ENCODE peak calls at places on chromosome 10, in nine cellular contexts. Q is breast epithelium; J is tibial nerve; T is fibroblast of mammary gland; X is mammary epithelial cell; S is bronchial epithelial cell; L is CD4-positive, alpha-beta T cell; V is vagina; F is mucosa of descending colon. E is an unnamed sample.

GRCh38 chr10:49552277-49552676 is 13.4 kb upstream of the ERCC6 start:
- DNase-seq in L (no peak), Q (no peak), J (no peak), S (peak; percentile 95), F (no peak), T (peak; percentile 35), V (no peak), X (peak; percentile 90), E (no peak)

GRCh38 chr10:351770-352318 is 216.6 kb downstream of the ZMYND11 start:
- DNase-seq in S (no peak), Q (no peak), J (no peak), F (no peak), V (no peak), L (no peak), T (no peak), X (no peak), E (no peak)

GRCh38 chr10:73131295-73131694 is 21.0 kb downstream of the NUDT13 start:
- DNase-seq in L (no peak), F (no peak), T (peak; percentile 42), J (no peak), V (no peak), S (peak; percentile 83), Q (no peak), X (peak; percentile 53), E (no peak)

GRCh38 chr10:70493660-70494234 is 15.2 kb downstream of the PALD1 start:
- DNase-seq in Q (no peak), S (no peak), T (no peak), V (no peak), L (no peak), J (peak; percentile 33), X (no peak), F (no peak), E (no peak)

GRCh38 chr10:131888186-131888604 is 12.6 kb upstream of the PPP2R2D start:
- DNase-seq in L (no peak), J (no peak), Q (no peak), X (peak; percentile 99), V (no peak), T (peak; percentile 20), F (no peak), S (peak; percentile 99), E (peak; percentile 21)

GRCh38 chr10:117136391-117136975 is 1.6 kb downstream of the VAX1 start:
- DNase-seq in L (no peak), V (no peak), T (no peak), X (no peak), F (no peak), S (no peak), Q (no peak), J (no peak), E (no peak)

GRCh38 chr10:33860994-33861393 is 526.5 kb upstream of the NRP1 start:
- DNase-seq in S (no peak), X (no peak), F (no peak), T (no peak), V (no peak), Q (no peak), J (no peak), L (no peak), E (no peak)

GRCh38 chr10:114285961-114286441 is 46.9 kb downstream of the VWA2 start:
- DNase-seq in L (no peak), J (no peak), Q (no peak), V (no peak), F (no peak), T (no peak), S (no peak), X (no peak), E (no peak)

GRCh38 chr10:103417601-103418000 is 21.2 kb downstream of the PDCD11 start:
- DNase-seq in F (no peak), J (no peak), L (no peak), T (no peak), Q (no peak), X (no peak), S (no peak), V (no peak), E (no peak)

GRCh38 chr10:92809845-92810244 is 38.5 kb upstream of the EXOC6 start:
- DNase-seq in L (no peak), X (no peak), V (no peak), T (no peak), F (no peak), S (no peak), J (no peak), Q (no peak), E (no peak)

GRCh38 chr10:86203162-86203905 is 163.3 kb downstream of the GRID1 start:
- DNase-seq in F (no peak), V (no peak), T (no peak), J (no peak), S (no peak), L (no peak), X (no peak), Q (no peak), E (peak; percentile 44)

DNA sequence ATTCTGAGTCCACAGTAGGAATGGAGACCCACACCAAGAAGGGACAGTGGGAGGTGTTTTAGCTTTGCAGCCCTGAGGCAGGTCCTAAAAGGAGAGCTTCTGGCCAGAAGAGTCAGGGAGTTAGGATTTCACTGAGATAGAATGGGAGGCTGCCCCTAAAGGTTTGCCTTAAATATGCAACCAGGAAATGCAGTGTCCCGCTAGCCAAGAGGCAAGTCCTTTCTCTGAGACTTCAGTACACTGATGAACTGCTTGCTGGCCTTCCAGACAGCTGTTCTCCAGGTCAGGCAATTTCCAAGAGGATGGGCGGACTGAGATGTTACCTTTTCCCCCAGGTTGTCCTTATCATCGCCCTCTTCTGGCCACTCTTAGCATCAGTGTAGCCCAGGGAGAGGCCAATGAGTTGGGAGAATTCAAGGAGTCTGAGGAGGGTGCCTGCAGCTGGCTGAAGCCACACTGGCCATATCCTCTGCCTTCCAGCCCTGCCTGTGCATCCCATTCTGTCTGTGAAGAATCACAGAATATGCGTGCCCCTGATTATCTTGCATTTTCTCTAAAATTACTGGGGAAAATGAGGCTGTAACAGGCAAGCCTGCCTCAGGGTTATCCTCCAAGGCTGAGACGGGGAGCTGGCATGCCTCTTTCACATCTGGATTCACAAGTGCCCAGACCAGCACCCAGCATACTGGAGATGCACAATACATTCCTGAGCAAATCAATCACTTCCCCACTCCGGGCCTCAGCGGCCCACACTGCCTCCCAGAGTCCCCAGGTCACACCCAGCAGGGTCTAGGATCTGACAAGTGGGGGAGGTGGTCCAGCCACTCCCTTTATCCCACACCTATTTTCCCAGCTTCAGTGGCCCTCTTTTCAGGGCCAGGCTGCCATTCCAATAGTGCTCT is 2.4 kb downstream of the TLL2 start:
- DNase-seq in F (no peak), L (no peak), T (peak; percentile 18), S (peak; percentile 46), X (peak; percentile 53), J (peak; percentile 28), V (no peak), Q (no peak), E (peak; percentile 41)
- TF ChIP-seq CTCF in F (no peak), L (peak; percentile 30), T (peak; percentile 61), S (peak; percentile 67), X (peak; percentile 75), J (peak; percentile 21), V (no peak), Q (no peak), E (peak; percentile 24)

DNA sequence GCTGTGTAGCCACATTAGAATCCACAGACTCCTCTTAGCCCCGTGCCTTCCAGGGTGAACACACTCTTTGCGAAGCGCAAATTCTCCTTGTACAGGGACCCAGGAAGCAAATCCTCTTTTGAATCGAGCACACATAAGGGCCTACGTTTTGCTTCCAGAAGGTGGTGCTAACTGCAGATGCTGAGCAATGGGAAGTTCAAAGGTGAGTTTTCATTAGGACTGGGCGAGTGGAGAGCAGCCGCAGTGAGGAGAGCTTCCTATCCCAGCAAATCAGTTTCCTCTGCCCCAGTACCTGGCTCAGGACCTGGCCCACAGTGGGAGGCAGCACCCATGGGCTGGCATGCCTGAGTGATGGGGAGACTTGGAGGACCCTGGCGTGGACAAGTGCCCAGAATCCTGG is 23.5 kb upstream of the GPR26 start:
- DNase-seq in V (no peak), S (no peak), T (no peak), Q (no peak), X (no peak), L (no peak), F (no peak), J (no peak), E (no peak)
- TF ChIP-seq CTCF in V (no peak), S (no peak), T (no peak), Q (no peak), X (no peak), L (no peak), F (no peak), J (no peak), E (no peak)

DNA sequence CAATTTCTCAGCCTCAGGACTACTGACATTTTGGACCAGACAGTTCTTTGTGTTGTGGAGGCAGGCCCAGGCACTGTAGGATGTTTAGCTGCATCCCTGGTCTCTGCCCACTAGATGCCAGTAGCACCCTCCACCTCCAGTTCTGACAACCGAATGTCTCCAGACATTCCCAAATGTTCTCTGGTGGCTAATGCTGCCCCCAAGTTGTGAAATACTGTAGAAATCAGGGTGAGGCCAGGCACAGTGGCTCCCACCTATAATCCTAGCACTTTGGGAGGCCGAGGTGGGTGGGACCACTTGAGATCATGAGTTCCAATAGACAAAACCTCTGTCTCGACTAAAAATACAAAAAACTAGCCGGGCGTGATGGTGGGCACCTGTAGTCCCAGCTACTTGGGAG is 18.2 kb downstream of the HNRNPF start:
- DNase-seq in T (peak; percentile 65), J (no peak), L (peak; percentile 19), X (peak; percentile 28), V (no peak), F (peak; percentile 21), S (peak; percentile 22), Q (no peak), E (peak; percentile 46)
- TF ChIP-seq CTCF in T (peak; percentile 51), J (peak; percentile 40), L (peak; percentile 26), X (peak; percentile 62), V (no peak), F (no peak), S (peak; percentile 49), Q (no peak), E (no peak)

GRCh38 chr10:75919913-75920312 is 488.5 kb downstream of the LRMDA start:
- DNase-seq in Q (no peak), X (no peak), J (no peak), S (no peak), T (peak; percentile 6), V (no peak), L (no peak), F (no peak), E (no peak)

GRCh38 chr10:75925999-75926398 is 494.6 kb downstream of the LRMDA start:
- DNase-seq in Q (no peak), J (no peak), X (no peak), S (no peak), L (no peak), T (no peak), F (no peak), V (no peak), E (no peak)

GRCh38 chr10:75924309-75924920 is 493.0 kb downstream of the LRMDA start:
- DNase-seq in F (no peak), Q (no peak), S (no peak), T (no peak), V (no peak), L (no peak), X (no peak), J (no peak), E (no peak)

GRCh38 chr10:75926763-75927162 is 495.3 kb downstream of the LRMDA start:
- DNase-seq in L (no peak), Q (no peak), S (no peak), V (no peak), X (no peak), T (no peak), F (no peak), J (no peak), E (peak; percentile 33)

GRCh38 chr10:75922435-75922834 is 491.0 kb downstream of the LRMDA start:
- DNase-seq in J (no peak), V (no peak), T (peak; percentile 37), L (no peak), F (no peak), Q (no peak), S (peak; percentile 35), X (peak; percentile 11), E (no peak)
- TF ChIP-seq CTCF in J (no peak), V (no peak), T (peak; percentile 43), L (no peak), F (no peak), Q (no peak), S (peak; percentile 50), X (peak; percentile 53), E (no peak)

E was measured in Calu3.